ENCODE peak calls at places on chromosomes 3 and 15, in ten cellular contexts. N, C, L, Q, E, H, U, P, R and Z are unnamed samples. For H3K36me3, the result is how much of the 10 kb centered on the place peaks cover.

GRCh38 chr15:92959219-92959618 is 59.1 kb downstream of the CHD2 start:
- DNase-seq in N (no peak), C (no peak), L (no peak), Q (no peak), E (no peak), H (no peak), U (no peak), P (no peak), R (no peak), Z (no peak)

GRCh38 chr15:39834256-39834655 is 51.6 kb upstream of the FSIP1 start:
- DNase-seq in N (peak), C (no peak), L (no peak), Q (no peak), E (no peak), H (no peak), U (no peak), P (no peak), R (no peak), Z (no peak)

GRCh38 chr3:60552581-60552980 is 698.7 kb downstream of the FHIT start:
- DNase-seq in N (no peak), C (no peak), L (no peak), Q (no peak), E (no peak), H (no peak), U (no peak), P (no peak), R (no peak), Z (no peak)

GRCh38 chr3:140113983-140114923 is 179.3 kb downstream of the CLSTN2 start:
- DNase-seq in N (no peak), C (no peak), L (no peak), Q (no peak), E (no peak), H (no peak), U (no peak), P (no peak), R (no peak), Z (no peak)

GRCh38 chr3:49415931-49416601 is 3.8 kb downstream of the TCTA start:
- DNase-seq in N (no peak), C (no peak), L (no peak), Q (no peak), E (no peak), H (peak), U (no peak), P (peak), R (no peak), Z (peak)

GRCh38 chr3:54122046-54122801 is at the start of gene CACNA2D3:
- DNase-seq in N (no peak), C (peak), L (no peak), Q (peak), E (no peak), H (no peak), U (no peak), P (peak), R (peak), Z (peak)

GRCh38 chr15:63277893-63278505 is 594 bp downstream of the APH1B start:
- DNase-seq in N (no peak), C (no peak), L (no peak), Q (no peak), E (no peak), H (no peak), U (no peak), P (peak), R (peak), Z (no peak)

GRCh38 chr15:52759969-52760368 is 30.2 kb downstream of the ONECUT1 start:
- DNase-seq in N (no peak), C (no peak), L (no peak), Q (no peak), E (no peak), H (no peak), U (no peak), P (no peak), R (no peak), Z (no peak)

GRCh38 chr15:78438595-78439285 is 724 bp downstream of the IREB2 start:
- DNase-seq in N (no peak), C (no peak), L (peak), Q (no peak), E (no peak), H (peak), U (no peak), P (peak), R (peak), Z (no peak)

GRCh38 chr3:123313889-123314288 is 112.1 kb downstream of the SEC22A start:
- DNase-seq in N (no peak), C (no peak), L (no peak), Q (no peak), E (no peak), H (no peak), U (no peak), P (no peak), R (no peak), Z (no peak)

DNA sequence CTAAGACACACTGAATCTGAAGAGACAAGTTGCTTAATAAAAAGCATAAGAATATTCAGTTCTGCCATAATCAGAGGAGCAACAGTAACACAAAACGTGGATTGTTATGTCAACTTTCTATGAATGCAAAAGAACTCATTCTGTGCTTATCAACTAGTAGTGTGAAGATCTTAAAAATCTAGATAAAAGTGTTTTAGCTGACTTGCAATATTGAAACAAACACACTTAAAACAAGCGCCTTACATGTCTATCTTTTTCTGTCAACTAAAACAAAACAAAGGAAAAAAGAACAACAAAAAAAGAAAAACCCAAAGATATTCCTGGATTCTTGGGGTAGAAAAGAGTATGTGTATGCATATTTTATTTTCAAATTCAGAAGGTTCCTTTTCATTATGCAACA is 37.7 kb downstream of the TASOR start:
- DNase-seq in N (no peak), C (no peak), L (no peak), Q (no peak), E (no peak), H (no peak), U (no peak), P (no peak), R (no peak), Z (no peak)
- H3K36me3 ChIP-seq in N (under half), C (under half), L (under half), Q (half or more), E (under half), H (half or more), U (under half), P (under half), R (under half), Z (under half)

DNA sequence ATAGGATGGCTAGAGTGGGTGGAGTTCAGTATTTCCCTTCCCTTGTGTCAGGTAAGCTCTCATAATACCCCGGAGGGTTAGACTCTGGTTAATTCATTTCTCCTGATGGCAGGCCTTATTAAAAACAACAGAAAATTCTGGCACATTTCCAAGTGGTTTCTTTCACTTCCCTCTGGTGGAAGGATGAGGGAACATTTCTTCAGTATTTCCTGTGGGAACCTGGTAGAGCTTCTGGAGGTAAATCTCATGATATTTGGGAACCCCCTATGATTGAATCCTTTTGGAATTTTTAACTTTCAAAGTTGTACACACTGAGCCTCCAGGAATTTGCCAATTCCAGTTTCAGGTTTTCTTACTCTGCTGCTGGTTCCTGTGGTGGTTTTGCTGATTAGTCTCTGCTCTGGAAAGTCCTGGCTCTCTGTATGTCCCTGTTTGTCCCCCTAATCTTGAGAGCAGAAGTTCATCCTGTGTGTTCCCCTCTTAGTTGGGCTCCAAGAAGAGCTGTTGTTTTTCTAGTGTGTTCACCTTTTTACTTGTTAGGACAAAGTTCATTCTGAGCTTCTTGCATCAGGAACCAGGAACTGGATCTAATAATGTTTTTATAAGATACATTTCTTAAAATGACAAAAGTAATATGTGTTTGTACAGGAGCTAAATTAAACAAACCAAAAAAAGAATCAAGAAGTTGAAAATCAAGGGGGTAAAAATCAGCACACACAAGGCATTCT is 12.1 kb downstream of the CHRNA7 start:
- DNase-seq in N (no peak), C (no peak), L (no peak), Q (no peak), E (peak), H (no peak), U (no peak), P (no peak), R (no peak), Z (no peak)
- TF ChIP-seq CTCF in N (no peak), C (no peak), L (peak), Q (no peak), E (no peak), H (no peak), U (no peak), P (no peak), R (no peak), Z (no peak)

GRCh38 chr3:133489466-133490085 is 83.9 kb upstream of the CDV3 start:
- DNase-seq in N (no peak), C (no peak), L (no peak), Q (no peak), E (no peak), H (no peak), U (no peak), P (no peak), R (no peak), Z (no peak)

GRCh38 chr3:133490468-133491351 is 82.8 kb upstream of the CDV3 start:
- DNase-seq in N (no peak), C (no peak), L (no peak), Q (no peak), E (no peak), H (peak), U (no peak), P (no peak), R (no peak), Z (peak)

GRCh38 chr3:133487920-133488540 is 85.5 kb upstream of the CDV3 start:
- DNase-seq in N (no peak), C (no peak), L (no peak), Q (no peak), E (no peak), H (no peak), U (no peak), P (peak), R (peak), Z (no peak)

GRCh38 chr3:133487204-133487603 is 86.3 kb upstream of the CDV3 start:
- DNase-seq in N (no peak), C (no peak), L (no peak), Q (no peak), E (no peak), H (no peak), U (no peak), P (no peak), R (no peak), Z (no peak)

GRCh38 chr3:133488785-133489367 is 84.6 kb upstream of the CDV3 start:
- DNase-seq in N (peak), C (no peak), L (peak), Q (no peak), E (no peak), H (peak), U (no peak), P (no peak), R (peak), Z (no peak)
- H3K4me3 ChIP-seq in N (no peak), C (no peak), L (no peak), Q (no peak), E (no peak), H (peak), U (no peak), P (no peak), R (no peak), Z (no peak)

DNA sequence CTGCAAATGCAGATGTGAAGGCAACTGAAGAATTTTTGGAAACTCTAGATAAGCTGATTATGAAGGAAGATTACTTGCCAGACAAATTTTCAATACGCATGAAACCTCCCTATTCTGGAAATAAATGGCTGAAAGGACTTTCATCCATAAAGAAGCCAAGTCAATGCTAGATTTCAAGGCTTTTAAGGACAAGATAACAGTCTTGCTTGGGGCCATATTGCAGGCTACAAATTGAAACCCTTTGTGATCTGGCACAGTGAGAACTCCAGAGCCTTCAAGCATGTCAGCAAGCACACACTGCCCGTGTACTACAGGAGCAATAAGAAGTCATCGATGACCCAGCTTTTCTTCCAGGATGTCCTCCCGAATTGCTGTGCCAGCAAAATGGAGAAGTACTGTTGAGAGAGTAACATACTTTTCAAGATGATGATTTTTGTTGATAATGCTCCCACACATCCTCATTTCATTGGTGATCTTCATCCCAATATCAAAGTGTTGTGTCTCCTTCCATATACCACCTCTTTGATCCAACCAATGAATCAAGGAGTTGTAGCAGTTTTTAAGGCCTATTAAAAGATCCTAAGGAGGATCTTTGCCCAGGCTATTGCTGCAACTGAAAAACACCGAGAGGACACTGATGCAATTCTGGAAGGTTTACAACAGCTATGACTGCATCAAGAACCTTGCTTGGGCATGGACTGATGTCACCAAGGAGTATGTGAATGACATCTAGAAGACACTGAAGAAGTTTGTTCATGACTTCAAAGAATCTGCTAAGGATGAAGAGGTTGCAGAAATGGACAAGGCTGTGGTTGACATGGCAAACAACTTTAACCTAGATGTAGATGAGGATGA is 20.3 kb downstream of the CALML4 start:
- DNase-seq in N (no peak), C (peak), L (no peak), Q (no peak), E (no peak), H (no peak), U (no peak), P (no peak), R (no peak), Z (no peak)
- H3K36me3 ChIP-seq in N (under half), C (under half), L (under half), Q (half or more), E (under half), H (half or more), U (under half), P (under half), R (under half), Z (under half)